ENCODE peak calls at places on chromosomes 1 and 21, in six cellular contexts. Q is IMR-90, I is mesendoderm, O is trophoblast cell, Z is neuronal stem cell, B is H1. F is an unnamed sample.

GRCh38 chr1:71295340-71295739 is 214.5 kb upstream of the ZRANB2 start:
- DNase-seq in Q (no peak), I (no peak), O (no peak), Z (no peak), B (no peak), F (no peak)

GRCh38 chr1:39671433-39671792 is 494 bp downstream of the NT5C1A start:
- DNase-seq in Q (no peak), I (no peak), O (no peak), Z (no peak), B (peak; percentile 65), F (no peak)

GRCh38 chr21:35202431-35202830 is 153.3 kb upstream of the RUNX1 start:
- DNase-seq in Q (peak; percentile 71), I (no peak), O (no peak), Z (no peak), B (no peak), F (peak; percentile 57)

GRCh38 chr1:38005195-38006007 is at the start of gene FHL3:
- DNase-seq in Q (peak; percentile 33), I (peak; percentile 89), O (peak; percentile 37), Z (peak; percentile 64), B (peak; percentile 80), F (peak; percentile 42)

GRCh38 chr1:21650400-21650799 is 18.8 kb downstream of the RAP1GAP start:
- DNase-seq in Q (no peak), I (no peak), O (no peak), Z (no peak), B (no peak), F (no peak)

GRCh38 chr1:46020005-46020404 is 112.4 kb downstream of the PIK3R3 start:
- DNase-seq in Q (no peak), I (no peak), O (no peak), Z (no peak), B (no peak), F (peak; percentile 49)

GRCh38 chr1:75614455-75615379 is 3.8 kb upstream of the SLC44A5 start:
- DNase-seq in Q (peak; percentile 4), I (peak; percentile 85), O (no peak), Z (peak; percentile 73), B (peak; percentile 79), F (peak; percentile 49)

GRCh38 chr21:15430023-15430422 is 299.8 kb upstream of the USP25 start:
- DNase-seq in Q (no peak), I (peak; percentile 32), O (no peak), Z (no peak), B (no peak), F (no peak)

GRCh38 chr1:176164014-176164678 is 42.9 kb downstream of the COP1 start:
- DNase-seq in Q (no peak), I (no peak), O (no peak), Z (no peak), B (no peak), F (no peak)

GRCh38 chr1:5562769-5563168 is 429.5 kb downstream of the NPHP4 start:
- DNase-seq in Q (no peak), I (no peak), O (no peak), Z (no peak), B (no peak), F (no peak)

GRCh38 chr1:28934676-28935075 is 20.3 kb downstream of the EPB41 start:
- DNase-seq in Q (peak; percentile 19), I (no peak), O (no peak), Z (no peak), B (no peak), F (no peak)

GRCh38 chr1:74773540-74773939 is 40.6 kb downstream of the TYW3 start:
- DNase-seq in Q (no peak), I (no peak), O (no peak), Z (no peak), B (no peak), F (peak; percentile 19)

GRCh38 chr1:220689696-220690095 is 467 bp upstream of the C1orf115 start:
- DNase-seq in Q (no peak), I (no peak), O (no peak), Z (no peak), B (no peak), F (no peak)

GRCh38 chr1:69649383-69649782 is 81.7 kb downstream of the LRRC7 start:
- DNase-seq in Q (no peak), I (no peak), O (no peak), Z (no peak), B (no peak), F (no peak)

GRCh38 chr1:111320066-111320879 is 29.6 kb downstream of the CHIA start:
- DNase-seq in Q (no peak), I (peak; percentile 20), O (peak; percentile 83), Z (no peak), B (no peak), F (no peak)

GRCh38 chr1:94970783-94971182 is 43.9 kb upstream of the CNN3 start:
- DNase-seq in Q (no peak), I (peak; percentile 67), O (peak; percentile 50), Z (no peak), B (no peak), F (no peak)

DNA sequence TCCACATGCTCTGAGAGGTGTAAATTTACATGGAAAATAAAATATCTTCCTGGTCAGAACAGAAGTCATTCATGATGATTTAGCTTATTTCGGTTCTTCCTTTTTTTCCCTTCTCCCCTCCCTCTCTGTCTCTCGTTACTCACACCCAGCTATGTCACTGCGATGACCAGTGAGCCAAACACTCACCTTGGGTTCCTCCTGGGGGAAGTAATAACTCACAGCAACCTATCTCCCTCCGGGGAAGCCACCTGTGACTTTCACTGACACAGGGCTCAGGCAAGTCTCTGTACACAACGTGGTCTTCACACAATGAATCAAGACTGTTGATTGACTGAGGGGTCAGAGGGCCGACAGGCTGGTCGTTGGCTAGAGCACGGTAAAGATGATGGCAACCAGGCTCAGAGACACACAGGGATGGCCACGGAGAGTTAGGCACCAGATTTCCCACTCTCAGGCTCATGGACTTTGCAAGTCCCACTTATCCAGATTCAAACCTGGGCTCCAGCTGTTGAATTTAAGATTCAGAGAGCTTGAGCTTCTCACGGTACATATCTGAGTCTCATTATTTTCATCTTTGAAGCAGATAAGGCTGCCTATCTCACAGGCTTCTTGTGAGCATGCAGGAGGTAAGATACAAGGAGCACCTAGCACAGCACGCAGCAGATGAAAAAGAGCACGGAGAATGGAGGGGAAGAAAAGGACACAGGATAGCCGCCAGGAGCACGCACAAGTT is 135.1 kb upstream of the VANGL1 start:
- DNase-seq in Q (no peak), I (peak; percentile 70), O (no peak), Z (no peak), B (no peak), F (no peak)
- H3K18ac ChIP-seq in Q (no peak overlapping the region), I (no peak overlapping the region), O (no peak overlapping the region), Z (no peak overlapping the region), B (no peak overlapping the region), F (no peak overlapping the region)

DNA sequence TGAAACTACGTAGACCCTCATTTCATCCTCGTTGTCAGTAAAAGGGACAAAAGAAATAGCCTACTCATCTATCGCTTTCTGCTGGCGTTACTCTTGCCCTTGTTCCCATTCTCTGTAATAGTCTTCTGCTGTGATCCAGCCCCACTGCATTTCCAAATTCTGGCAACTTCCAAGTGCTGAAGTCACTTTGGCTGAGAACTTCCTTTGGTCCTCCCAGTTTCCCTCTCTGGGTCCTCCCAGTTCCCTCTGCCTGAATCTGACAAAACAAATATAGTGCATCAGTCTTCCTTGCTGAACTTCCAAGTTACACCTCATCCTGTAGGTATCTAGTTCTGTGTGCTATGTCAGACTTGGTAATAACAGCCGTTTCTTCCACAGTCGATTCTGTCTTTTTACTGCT is 47.0 kb upstream of the PLA2G4A start:
- DNase-seq in Q (no peak), I (no peak), O (no peak), Z (no peak), B (no peak), F (no peak)
- H3K4me1 ChIP-seq in Q (no peaks in the 10 kb centered on the region), I (no peaks in the 10 kb centered on the region), O (no peaks in the 10 kb centered on the region), Z (no peaks in the 10 kb centered on the region), B (no peaks in the 10 kb centered on the region), F (no peaks in the 10 kb centered on the region)

DNA sequence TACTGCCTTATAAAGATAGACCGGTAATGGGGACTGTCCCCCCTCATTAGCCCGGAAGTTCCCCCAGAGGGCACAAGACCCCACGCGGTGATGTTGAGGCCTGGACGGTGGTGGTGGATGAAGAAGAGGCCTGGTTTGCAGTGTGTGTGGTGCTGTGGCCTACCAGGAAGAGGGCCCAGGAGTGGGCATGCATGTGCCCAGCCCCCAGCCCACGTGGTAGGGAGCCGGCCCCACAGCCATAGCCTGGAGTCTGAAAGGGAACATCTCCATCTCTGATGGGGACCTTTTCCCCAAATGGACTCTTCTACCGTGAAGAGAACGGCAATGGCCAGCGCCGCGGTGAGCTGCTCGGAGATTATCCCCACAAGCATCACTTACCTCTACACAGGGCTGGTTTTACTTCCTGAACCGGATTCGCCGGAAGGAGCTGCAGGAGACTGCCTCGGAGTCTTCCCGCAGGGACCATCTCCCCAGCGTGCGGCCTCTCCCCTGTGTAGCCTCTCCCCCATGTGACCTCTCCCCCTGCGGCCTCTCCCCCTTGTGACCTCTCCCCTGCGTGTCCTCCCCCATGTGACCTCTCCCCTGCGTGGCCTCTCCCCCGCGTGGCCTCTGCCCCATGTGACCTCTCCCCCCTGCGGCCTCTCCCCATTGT is 20.6 kb downstream of the RRP1 start:
- DNase-seq in Q (no peak), I (no peak), O (no peak), Z (no peak), B (no peak), F (no peak)
- H3K4me3 ChIP-seq in Q (no peak overlapping the region), I (no peak overlapping the region), O (no peak overlapping the region), Z (no peak overlapping the region), B (no peak overlapping the region), F (no peak overlapping the region)

GRCh38 chr1:44811234-44811633 is 2.9 kb downstream of the BTBD19 start:
- DNase-seq in Q (no peak), I (no peak), O (no peak), Z (no peak), B (no peak), F (peak; percentile 61)

GRCh38 chr1:44807364-44808062 is 362 bp upstream of the DYNLT4 start:
- DNase-seq in Q (peak; percentile 99), I (peak; percentile 100), O (peak; percentile 99), Z (peak; percentile 90), B (no peak), F (peak; percentile 100)

GRCh38 chr1:44810101-44810761 is 1.9 kb downstream of the BTBD19 start:
- DNase-seq in Q (no peak), I (no peak), O (peak; percentile 0), Z (no peak), B (no peak), F (peak; percentile 40)

GRCh38 chr1:44808063-44808937 is at the start of gene BTBD19:
- DNase-seq in Q (peak; percentile 91), I (peak; percentile 96), O (peak; percentile 84), Z (no peak), B (peak; percentile 84), F (peak; percentile 96)

DNA sequence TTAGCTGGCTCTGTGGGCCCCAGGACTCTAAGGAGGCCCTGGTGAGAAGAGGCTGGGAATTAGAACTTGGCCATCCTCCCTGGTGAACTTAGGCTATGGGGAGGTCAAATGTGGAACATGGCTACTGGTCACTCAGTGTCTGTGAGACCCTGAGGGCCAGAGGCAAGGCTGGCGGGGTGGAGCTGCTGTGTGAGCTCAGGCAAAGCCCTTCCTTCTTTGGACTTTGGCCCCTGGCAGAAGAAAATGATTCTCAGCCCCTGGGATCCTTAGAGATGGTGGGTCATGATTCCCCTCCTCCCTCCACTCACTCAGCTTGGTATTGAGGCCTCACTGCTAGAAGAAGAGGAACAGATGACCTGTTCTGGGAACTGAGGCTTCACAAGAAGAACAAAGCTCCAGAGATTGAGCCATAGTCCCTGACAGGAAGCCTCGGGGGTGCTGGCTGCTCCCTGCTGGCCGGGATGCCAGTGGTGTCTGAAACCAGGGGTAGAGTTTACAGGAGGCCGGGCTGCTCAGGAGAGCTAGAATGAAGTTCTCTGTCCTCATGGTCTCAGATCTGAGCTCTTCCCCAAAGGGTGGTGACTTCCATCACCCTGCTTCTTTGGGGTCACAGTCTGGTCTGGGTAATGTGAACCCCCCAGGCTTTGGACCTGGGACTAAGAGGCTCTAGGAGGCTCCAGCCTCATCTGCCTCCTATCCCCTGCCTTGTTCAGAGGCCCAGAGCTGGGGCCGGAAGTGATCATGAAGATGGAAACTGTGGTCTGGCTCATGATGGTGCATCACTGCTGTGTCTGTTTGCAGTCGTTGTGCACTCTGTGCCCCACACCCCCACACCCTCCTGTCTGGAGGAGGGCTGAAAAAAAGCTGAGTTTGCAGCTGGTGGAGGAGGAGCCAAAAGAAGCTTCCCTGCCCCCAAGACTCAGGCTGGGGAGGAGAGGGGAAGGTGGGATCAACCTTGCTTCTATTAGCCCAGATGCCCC is 905 bp downstream of the BTBD19 start:
- DNase-seq in Q (peak; percentile 82), I (peak; percentile 66), O (peak; percentile 33), Z (no peak), B (no peak), F (peak; percentile 90)
- H3K18ac ChIP-seq in Q (peak overlapping the region; percentile 94), I (peak overlapping the region; percentile 23), O (peak overlapping the region; percentile 92), Z (peak overlapping the region; percentile 93), B (peak overlapping the region; percentile 88), F (peak overlapping the region; percentile 100)